ENCODE peak calls at places on chromosomes 13 and 19, in eight cellular contexts. L, D, S, A, J, M, H and T are unnamed samples.

GRCh38 chr19:13207237-13208130 is 57.3 kb downstream of the IER2 start:
- DNase-seq in S (no peak), A (no peak), H (peak; percentile 42), L (no peak), J (no peak), D (no peak), M (peak; percentile 40), T (peak; percentile 35)

GRCh38 chr13:100334209-100334608 is 245.3 kb downstream of the PCCA start:
- DNase-seq in S (no peak), H (no peak), M (no peak), D (no peak), J (no peak), L (no peak), A (peak; percentile 54), T (no peak)

GRCh38 chr13:63607153-63607552 is 2191.5 kb upstream of the PCDH20 start:
- DNase-seq in A (no peak), H (no peak), J (no peak), S (no peak), L (no peak), D (no peak), M (no peak), T (no peak)

GRCh38 chr19:18431351-18432197 is 6.4 kb downstream of the ISYNA1 start:
- DNase-seq in D (no peak), H (no peak), L (no peak), J (no peak), M (no peak), S (no peak), A (no peak), T (no peak)

GRCh38 chr13:53783466-53783865 is 754.9 kb downstream of the OLFM4 start:
- DNase-seq in H (no peak), L (no peak), D (no peak), A (no peak), J (no peak), S (no peak), M (no peak), T (no peak)

GRCh38 chr19:19488041-19488874 is 27.1 kb downstream of the TSSK6 start:
- DNase-seq in J (no peak), S (no peak), D (peak; percentile 47), M (no peak), A (no peak), L (no peak), H (no peak), T (no peak)

GRCh38 chr19:52673014-52673413 is 34.9 kb upstream of the ZNF83 start:
- DNase-seq in J (no peak), H (no peak), M (no peak), S (no peak), L (no peak), D (no peak), A (no peak), T (no peak)

GRCh38 chr13:24500977-24501376 is 11.6 kb downstream of the PARP4 start:
- DNase-seq in A (no peak), H (peak; percentile 45), M (no peak), L (no peak), J (no peak), D (no peak), S (no peak), T (no peak)

GRCh38 chr13:97892717-97893116 is 60.8 kb upstream of the IPO5 start:
- DNase-seq in A (peak; percentile 5), M (no peak), L (no peak), D (no peak), J (no peak), H (no peak), S (no peak), T (no peak)

GRCh38 chr19:31352296-31352781 is 3.1 kb upstream of the TSHZ3 start:
- DNase-seq in L (no peak), M (no peak), H (no peak), J (no peak), S (no peak), A (no peak), D (peak; percentile 77), T (no peak)

GRCh38 chr19:38055040-38055439 is 148.0 kb downstream of the SIPA1L3 start:
- DNase-seq in J (no peak), H (no peak), S (no peak), A (no peak), D (peak; percentile 23), M (no peak), L (no peak), T (no peak)

GRCh38 chr13:45781553-45782326 is 69.8 kb downstream of the SIAH3 start:
- DNase-seq in M (no peak), J (no peak), S (no peak), A (no peak), D (no peak), L (peak; percentile 4), H (peak; percentile 64), T (no peak)

GRCh38 chr13:77338961-77339401 is 12.1 kb upstream of the MYCBP2 start:
- DNase-seq in H (no peak), L (no peak), S (no peak), J (no peak), D (no peak), A (no peak), M (no peak), T (no peak)

GRCh38 chr13:101661839-101662238 is 209.4 kb downstream of the ITGBL1 start:
- DNase-seq in H (no peak), S (no peak), D (no peak), A (no peak), M (no peak), L (no peak), J (no peak), T (no peak)

GRCh38 chr19:7862413-7862951 is 11.7 kb downstream of the PRR36 start:
- DNase-seq in S (no peak), A (no peak), H (peak; percentile 80), M (no peak), J (peak; percentile 88), D (peak; percentile 49), L (no peak), T (peak; percentile 44)

GRCh38 chr19:12793290-12794195 is 2.3 kb downstream of the JUNB start:
- DNase-seq in M (peak; percentile 93), D (peak; percentile 95), S (no peak), H (peak; percentile 92), L (no peak), J (peak; percentile 97), A (no peak), T (peak; percentile 87)

GRCh38 chr19:374886-375235 is 30.3 kb upstream of the MIER2 start:
- DNase-seq in J (no peak), D (no peak), A (no peak), H (no peak), S (no peak), M (no peak), L (no peak), T (no peak)

GRCh38 chr19:2345794-2346663 is 14.0 kb upstream of the TMPRSS9 start:
- DNase-seq in D (no peak), H (no peak), M (no peak), J (no peak), A (no peak), L (no peak), S (no peak), T (no peak)

GRCh38 chr19:18453269-18454024 is 15.5 kb upstream of the ISYNA1 start:
- DNase-seq in A (no peak), M (no peak), D (no peak), H (no peak), S (no peak), J (no peak), L (no peak), T (no peak)

GRCh38 chr13:77698211-77699058 is 948 bp downstream of the SLAIN1 start:
- DNase-seq in J (peak; percentile 34), A (no peak), S (no peak), D (peak; percentile 34), M (no peak), H (no peak), L (no peak), T (no peak)

GRCh38 chr13:110173247-110173818 is 133.6 kb downstream of the COL4A1 start:
- DNase-seq in L (no peak), A (peak; percentile 31), D (no peak), M (no peak), S (no peak), J (no peak), H (peak; percentile 17), T (no peak)

GRCh38 chr19:17447704-17448189 is 721 bp downstream of the TMEM221 start:
- DNase-seq in M (no peak), L (no peak), A (no peak), D (no peak), S (no peak), J (no peak), H (no peak), T (no peak)

GRCh38 chr19:46621191-46622117 is 3.4 kb downstream of the PTGIR start:
- DNase-seq in S (no peak), D (no peak), L (no peak), A (no peak), M (no peak), J (no peak), H (no peak), T (no peak)

GRCh38 chr19:750640-751423 is at the start of gene MISP:
- DNase-seq in A (no peak), J (no peak), L (no peak), M (no peak), H (peak; percentile 90), D (no peak), S (no peak), T (no peak)

GRCh38 chr13:85650613-85651012 is 148.6 kb downstream of the SLITRK6 start:
- DNase-seq in A (no peak), H (no peak), S (no peak), M (no peak), J (no peak), D (no peak), L (no peak), T (no peak)

GRCh38 chr13:27035892-27036235 is 135.7 kb downstream of the USP12 start:
- DNase-seq in A (no peak), J (no peak), D (peak; percentile 45), M (no peak), H (peak; percentile 14), L (no peak), S (no peak), T (no peak)

GRCh38 chr19:30119180-30119920 is 177.3 kb downstream of the URI1 start:
- DNase-seq in A (no peak), L (no peak), M (no peak), J (no peak), S (no peak), H (no peak), D (no peak), T (no peak)

GRCh38 chr19:8220481-8220880 is 11.3 kb downstream of the CERS4 start:
- DNase-seq in J (no peak), H (no peak), M (no peak), D (no peak), L (no peak), S (no peak), A (no peak), T (no peak)

GRCh38 chr19:547836-548720 is 4.2 kb downstream of the GZMM start:
- DNase-seq in D (no peak), A (no peak), J (no peak), S (no peak), M (no peak), H (no peak), L (no peak), T (no peak)

GRCh38 chr13:20053016-20053415 is 94.5 kb downstream of the ZMYM2 start:
- DNase-seq in L (no peak), A (no peak), M (no peak), J (no peak), H (no peak), D (no peak), S (no peak), T (no peak)

GRCh38 chr19:2249010-2249866 is at the start of gene AMH:
- DNase-seq in H (no peak), A (no peak), D (no peak), L (no peak), M (no peak), J (no peak), S (no peak), T (no peak)

GRCh38 chr13:46143239-46143701 is 38.4 kb upstream of the CPB2 start:
- DNase-seq in J (no peak), L (no peak), D (no peak), M (no peak), H (no peak), A (no peak), S (no peak), T (no peak)